ENCODE peak calls at places on chromosomes 7 and 10, in seven cellular contexts. One of them, this sample, is unnamed.

GRCh38 chr7:150514748-150515222 is at the start of gene GIMAP7:
- DNase-seq in right cardiac atrium: peak
- DNase-seq in dorsolateral prefrontal cortex: no peak
- DNase-seq in colonic mucosa: peak
- DNase-seq in substantia nigra: no peak
- DNase-seq in A549: no peak
- DNase-seq in mammary epithelial cell: no peak
- DNase-seq in this sample: no peak

GRCh38 chr7:108138911-108139310 is 8.8 kb upstream of the LAMB4 start:
- DNase-seq in right cardiac atrium: no peak
- DNase-seq in dorsolateral prefrontal cortex: no peak
- DNase-seq in colonic mucosa: no peak
- DNase-seq in substantia nigra: no peak
- DNase-seq in A549: no peak
- DNase-seq in mammary epithelial cell: no peak
- DNase-seq in this sample: no peak

GRCh38 chr10:28874210-28874609 is 196.9 kb downstream of the BAMBI start:
- DNase-seq in right cardiac atrium: no peak
- DNase-seq in dorsolateral prefrontal cortex: no peak
- DNase-seq in colonic mucosa: no peak
- DNase-seq in substantia nigra: no peak
- DNase-seq in A549: no peak
- DNase-seq in mammary epithelial cell: no peak
- DNase-seq in this sample: no peak

GRCh38 chr7:92415225-92415624 is 32.1 kb upstream of the GATAD1 start:
- DNase-seq in right cardiac atrium: no peak
- DNase-seq in dorsolateral prefrontal cortex: no peak
- DNase-seq in colonic mucosa: no peak
- DNase-seq in substantia nigra: no peak
- DNase-seq in A549: no peak
- DNase-seq in mammary epithelial cell: no peak
- DNase-seq in this sample: no peak

GRCh38 chr10:59176241-59177030 is at the start of gene PHYHIPL:
- DNase-seq in right cardiac atrium: no peak
- DNase-seq in dorsolateral prefrontal cortex: peak
- DNase-seq in colonic mucosa: no peak
- DNase-seq in substantia nigra: peak
- DNase-seq in A549: peak
- DNase-seq in mammary epithelial cell: peak
- DNase-seq in this sample: no peak

GRCh38 chr10:44306762-44307161 is 78.1 kb downstream of the CXCL12 start:
- DNase-seq in right cardiac atrium: no peak
- DNase-seq in dorsolateral prefrontal cortex: no peak
- DNase-seq in colonic mucosa: no peak
- DNase-seq in substantia nigra: no peak
- DNase-seq in A549: no peak
- DNase-seq in mammary epithelial cell: no peak
- DNase-seq in this sample: no peak

GRCh38 chr10:77191324-77192049 is 446.1 kb downstream of the KCNMA1 start:
- DNase-seq in right cardiac atrium: no peak
- DNase-seq in dorsolateral prefrontal cortex: no peak
- DNase-seq in colonic mucosa: no peak
- DNase-seq in substantia nigra: no peak
- DNase-seq in A549: no peak
- DNase-seq in mammary epithelial cell: no peak
- DNase-seq in this sample: no peak

GRCh38 chr10:125014984-125015944 is 73.3 kb downstream of the ZRANB1 start:
- DNase-seq in right cardiac atrium: peak
- DNase-seq in dorsolateral prefrontal cortex: no peak
- DNase-seq in colonic mucosa: no peak
- DNase-seq in substantia nigra: no peak
- DNase-seq in A549: no peak
- DNase-seq in mammary epithelial cell: no peak
- DNase-seq in this sample: no peak

GRCh38 chr7:30285067-30285530 is 702 bp downstream of the ZNRF2 start:
- DNase-seq in right cardiac atrium: peak
- DNase-seq in dorsolateral prefrontal cortex: no peak
- DNase-seq in colonic mucosa: no peak
- DNase-seq in substantia nigra: no peak
- DNase-seq in A549: no peak
- DNase-seq in mammary epithelial cell: no peak
- DNase-seq in this sample: no peak

GRCh38 chr10:1669433-1669832 is 67.9 kb downstream of the ADARB2 start:
- DNase-seq in right cardiac atrium: no peak
- DNase-seq in dorsolateral prefrontal cortex: no peak
- DNase-seq in colonic mucosa: no peak
- DNase-seq in substantia nigra: no peak
- DNase-seq in A549: no peak
- DNase-seq in mammary epithelial cell: no peak
- DNase-seq in this sample: no peak

GRCh38 chr10:72081772-72082590 is 6.4 kb downstream of the SPOCK2 start:
- DNase-seq in right cardiac atrium: no peak
- DNase-seq in dorsolateral prefrontal cortex: no peak
- DNase-seq in colonic mucosa: peak
- DNase-seq in substantia nigra: no peak
- DNase-seq in A549: peak
- DNase-seq in mammary epithelial cell: peak
- DNase-seq in this sample: peak

GRCh38 chr7:18163091-18163490 is 135.4 kb upstream of the PRPS1L1 start:
- DNase-seq in right cardiac atrium: no peak
- DNase-seq in dorsolateral prefrontal cortex: no peak
- DNase-seq in colonic mucosa: no peak
- DNase-seq in substantia nigra: no peak
- DNase-seq in A549: no peak
- DNase-seq in mammary epithelial cell: peak
- DNase-seq in this sample: no peak

GRCh38 chr10:101840102-101840684 is 3.4 kb downstream of the KCNIP2 start:
- DNase-seq in right cardiac atrium: no peak
- DNase-seq in dorsolateral prefrontal cortex: no peak
- DNase-seq in colonic mucosa: no peak
- DNase-seq in substantia nigra: no peak
- DNase-seq in A549: no peak
- DNase-seq in mammary epithelial cell: peak
- DNase-seq in this sample: no peak

GRCh38 chr10:125482637-125483036 is 200.3 kb downstream of the TEX36 start:
- DNase-seq in right cardiac atrium: no peak
- DNase-seq in dorsolateral prefrontal cortex: no peak
- DNase-seq in colonic mucosa: no peak
- DNase-seq in substantia nigra: no peak
- DNase-seq in A549: no peak
- DNase-seq in mammary epithelial cell: no peak
- DNase-seq in this sample: no peak

DNA sequence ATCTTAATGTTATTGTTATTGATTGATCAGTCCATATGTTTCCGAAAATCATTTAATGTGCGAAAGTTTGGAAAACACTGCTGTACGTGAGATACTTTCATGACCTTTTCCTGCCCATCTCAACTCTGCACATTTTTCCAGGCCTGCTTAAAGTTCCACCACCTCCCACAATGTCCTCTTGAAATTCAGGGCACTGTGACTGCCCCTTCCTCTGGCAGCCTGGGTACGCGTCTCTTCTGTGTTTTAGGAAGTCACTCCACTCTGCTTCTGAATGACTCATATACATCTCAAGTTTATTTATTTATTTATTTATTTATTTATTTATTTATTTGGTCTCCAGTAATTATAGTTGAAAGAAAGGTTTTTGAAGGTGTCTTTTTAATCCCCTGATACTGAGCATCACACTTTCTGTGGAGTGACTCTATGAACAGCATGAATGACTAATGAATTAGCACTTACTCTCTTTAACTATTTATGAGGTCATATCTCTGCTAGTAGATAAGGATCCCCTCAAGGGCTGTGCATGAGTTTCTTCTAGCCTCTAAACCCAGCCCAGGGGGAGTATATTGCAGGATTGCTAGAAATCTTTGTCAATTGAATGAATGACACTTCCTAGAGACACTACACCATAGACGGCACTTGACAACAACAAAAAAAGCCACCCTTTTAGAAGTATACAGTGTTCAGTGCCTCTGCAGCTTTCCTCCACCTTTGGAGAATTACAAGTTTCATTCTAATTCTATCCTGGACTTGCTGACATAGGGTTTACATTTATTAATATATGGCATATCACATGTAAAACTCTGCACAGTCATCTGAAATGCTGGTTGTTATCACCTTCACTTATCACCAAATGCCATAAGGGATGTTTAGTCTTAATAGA is 2.2 kb downstream of the MACC1 start:
- DNase-seq in right cardiac atrium: no peak
- DNase-seq in dorsolateral prefrontal cortex: no peak
- DNase-seq in colonic mucosa: no peak
- DNase-seq in substantia nigra: no peak
- DNase-seq in A549: no peak
- DNase-seq in mammary epithelial cell: peak
- DNase-seq in this sample: no peak
- H3K27ac ChIP-seq in right cardiac atrium: no peak
- H3K27ac ChIP-seq in dorsolateral prefrontal cortex: no peak
- H3K27ac ChIP-seq in colonic mucosa: no peak
- H3K27ac ChIP-seq in substantia nigra: no peak
- H3K27ac ChIP-seq in A549: no peak
- H3K27ac ChIP-seq in mammary epithelial cell: no peak
- H3K27ac ChIP-seq in this sample: peak

GRCh38 chr7:105637755-105638154 is 56.5 kb upstream of the EFCAB10 start:
- DNase-seq in right cardiac atrium: no peak
- DNase-seq in dorsolateral prefrontal cortex: no peak
- DNase-seq in colonic mucosa: no peak
- DNase-seq in substantia nigra: no peak
- DNase-seq in A549: no peak
- DNase-seq in mammary epithelial cell: no peak
- DNase-seq in this sample: no peak

GRCh38 chr7:105639677-105640493 is 58.6 kb upstream of the EFCAB10 start:
- DNase-seq in right cardiac atrium: no peak
- DNase-seq in dorsolateral prefrontal cortex: no peak
- DNase-seq in colonic mucosa: no peak
- DNase-seq in substantia nigra: no peak
- DNase-seq in A549: no peak
- DNase-seq in mammary epithelial cell: no peak
- DNase-seq in this sample: no peak

GRCh38 chr7:105636982-105637381 is 55.7 kb upstream of the EFCAB10 start:
- DNase-seq in right cardiac atrium: no peak
- DNase-seq in dorsolateral prefrontal cortex: no peak
- DNase-seq in colonic mucosa: no peak
- DNase-seq in substantia nigra: no peak
- DNase-seq in A549: no peak
- DNase-seq in mammary epithelial cell: no peak
- DNase-seq in this sample: no peak

GRCh38 chr7:105638324-105638723 is 57.0 kb upstream of the EFCAB10 start:
- DNase-seq in right cardiac atrium: no peak
- DNase-seq in dorsolateral prefrontal cortex: no peak
- DNase-seq in colonic mucosa: no peak
- DNase-seq in substantia nigra: no peak
- DNase-seq in A549: no peak
- DNase-seq in mammary epithelial cell: no peak
- DNase-seq in this sample: no peak

GRCh38 chr7:105638942-105639495 is 57.7 kb upstream of the EFCAB10 start:
- DNase-seq in right cardiac atrium: no peak
- DNase-seq in dorsolateral prefrontal cortex: no peak
- DNase-seq in colonic mucosa: peak
- DNase-seq in substantia nigra: no peak
- DNase-seq in A549: no peak
- DNase-seq in mammary epithelial cell: no peak
- DNase-seq in this sample: no peak
- H3K27ac ChIP-seq in right cardiac atrium: no peak
- H3K27ac ChIP-seq in dorsolateral prefrontal cortex: peak
- H3K27ac ChIP-seq in colonic mucosa: peak
- H3K27ac ChIP-seq in substantia nigra: no peak
- H3K27ac ChIP-seq in A549: no peak
- H3K27ac ChIP-seq in mammary epithelial cell: no peak
- H3K27ac ChIP-seq in this sample: no peak

DNA sequence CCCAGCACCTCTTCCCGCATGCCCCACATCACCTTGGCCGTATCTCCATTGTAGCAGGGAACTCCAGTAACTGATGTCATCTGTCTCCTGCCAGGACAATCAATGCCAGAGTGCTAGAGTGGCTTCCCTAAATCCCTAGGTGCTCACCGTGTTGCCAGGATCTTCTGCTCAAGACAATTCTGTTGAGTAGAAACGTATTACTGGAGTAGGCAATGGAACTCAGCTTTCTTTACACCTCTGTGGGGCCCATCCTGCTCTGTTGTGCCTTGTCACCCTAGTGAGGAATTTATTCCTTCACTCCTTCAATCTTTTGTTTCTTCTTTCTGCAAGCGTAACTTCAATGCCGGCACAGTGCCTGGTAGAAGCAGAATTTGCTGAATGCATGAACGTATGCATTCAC is 305.5 kb upstream of the ZMIZ1 start:
- DNase-seq in right cardiac atrium: no peak
- DNase-seq in dorsolateral prefrontal cortex: no peak
- DNase-seq in colonic mucosa: no peak
- DNase-seq in substantia nigra: no peak
- DNase-seq in A549: no peak
- DNase-seq in mammary epithelial cell: no peak
- DNase-seq in this sample: no peak
- H3K27ac ChIP-seq in right cardiac atrium: no peak
- H3K27ac ChIP-seq in dorsolateral prefrontal cortex: peak
- H3K27ac ChIP-seq in colonic mucosa: no peak
- H3K27ac ChIP-seq in substantia nigra: no peak
- H3K27ac ChIP-seq in A549: no peak
- H3K27ac ChIP-seq in mammary epithelial cell: no peak
- H3K27ac ChIP-seq in this sample: no peak

DNA sequence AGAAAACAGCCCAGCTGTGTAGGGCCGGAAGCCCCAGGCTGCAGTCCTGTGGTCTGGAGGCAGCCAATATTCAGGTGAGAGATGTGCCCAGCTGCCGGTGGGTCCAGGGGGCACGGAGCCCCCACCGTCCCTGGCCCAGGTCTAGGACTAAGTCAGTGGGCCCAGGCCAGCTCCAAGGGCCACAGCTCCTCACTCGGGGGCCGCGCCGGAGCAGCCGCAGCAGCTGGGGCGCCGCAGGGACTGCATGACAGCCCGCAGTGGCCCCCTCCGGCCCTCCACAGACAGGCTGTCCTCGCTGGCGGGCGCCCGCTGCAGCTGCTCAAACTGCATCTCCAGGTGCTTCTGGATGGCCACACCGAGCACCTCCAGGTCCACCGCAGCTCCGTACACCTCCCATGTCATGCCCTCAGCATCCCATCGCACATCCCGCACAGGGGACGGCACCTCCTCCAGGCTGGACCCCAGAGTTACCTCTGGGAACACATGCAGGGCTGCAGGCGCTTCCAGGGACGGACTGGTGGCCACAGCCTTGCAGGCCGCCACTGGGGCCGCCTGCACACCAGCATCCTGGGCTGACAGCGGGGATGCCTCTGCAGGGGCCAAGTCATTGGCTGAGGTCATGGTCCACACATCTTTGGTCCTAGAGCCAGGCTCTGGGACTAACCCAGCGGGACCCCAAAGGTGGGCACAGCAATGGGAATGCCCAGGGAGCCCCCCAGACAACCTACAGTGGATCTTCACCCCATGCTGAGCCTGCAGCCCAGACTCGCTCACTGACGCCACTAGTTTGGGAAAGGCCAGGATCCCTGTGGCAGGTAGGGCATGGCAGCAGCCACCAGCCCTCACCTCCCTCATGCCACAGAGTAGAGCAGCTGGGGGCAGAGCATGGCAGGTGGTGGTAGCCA is 7.0 kb downstream of the GPRIN2 start:
- DNase-seq in right cardiac atrium: no peak
- DNase-seq in dorsolateral prefrontal cortex: peak
- DNase-seq in colonic mucosa: no peak
- DNase-seq in substantia nigra: no peak
- DNase-seq in A549: no peak
- DNase-seq in mammary epithelial cell: no peak
- DNase-seq in this sample: no peak
- H3K27ac ChIP-seq in right cardiac atrium: no peak
- H3K27ac ChIP-seq in dorsolateral prefrontal cortex: no peak
- H3K27ac ChIP-seq in colonic mucosa: no peak
- H3K27ac ChIP-seq in substantia nigra: no peak
- H3K27ac ChIP-seq in A549: peak
- H3K27ac ChIP-seq in mammary epithelial cell: no peak
- H3K27ac ChIP-seq in this sample: no peak

This sample was measured in epithelial cell of prostate.